ENCODE peak calls at places on chromosome 16, in eight cellular contexts. One of them, this sample, is unnamed.

GRCh38 chr16:17578921-17579876 is 108.4 kb upstream of the XYLT1 start:
- DNase-seq in right atrium auricular region: peak
- DNase-seq in omental fat pad: no peak
- DNase-seq in lower leg skin: peak
- DNase-seq in thoracic aorta: peak
- DNase-seq in retinal pigment epithelial cell: peak
- DNase-seq in endodermal cell: peak
- DNase-seq in tibial artery: peak
- DNase-seq in this sample: peak

GRCh38 chr16:24670623-24671454 is 58.6 kb upstream of the TNRC6A start:
- DNase-seq in right atrium auricular region: peak
- DNase-seq in omental fat pad: no peak
- DNase-seq in lower leg skin: peak
- DNase-seq in thoracic aorta: peak
- DNase-seq in retinal pigment epithelial cell: peak
- DNase-seq in endodermal cell: peak
- DNase-seq in tibial artery: peak
- DNase-seq in this sample: peak

GRCh38 chr16:88809068-88809675 is 2.6 kb downstream of the APRT start:
- DNase-seq in right atrium auricular region: no peak
- DNase-seq in omental fat pad: no peak
- DNase-seq in lower leg skin: no peak
- DNase-seq in thoracic aorta: no peak
- DNase-seq in retinal pigment epithelial cell: no peak
- DNase-seq in endodermal cell: no peak
- DNase-seq in tibial artery: peak
- DNase-seq in this sample: peak

GRCh38 chr16:974606-975312 is 4.0 kb upstream of the LMF1 start:
- DNase-seq in right atrium auricular region: no peak
- DNase-seq in omental fat pad: no peak
- DNase-seq in lower leg skin: no peak
- DNase-seq in thoracic aorta: no peak
- DNase-seq in retinal pigment epithelial cell: peak
- DNase-seq in endodermal cell: no peak
- DNase-seq in tibial artery: no peak
- DNase-seq in this sample: peak

GRCh38 chr16:25066747-25067631 is 44.6 kb upstream of the LCMT1 start:
- DNase-seq in right atrium auricular region: peak
- DNase-seq in omental fat pad: peak
- DNase-seq in lower leg skin: peak
- DNase-seq in thoracic aorta: peak
- DNase-seq in retinal pigment epithelial cell: no peak
- DNase-seq in endodermal cell: peak
- DNase-seq in tibial artery: peak
- DNase-seq in this sample: peak

GRCh38 chr16:69217433-69217832 is 30.5 kb downstream of the SNTB2 start:
- DNase-seq in right atrium auricular region: no peak
- DNase-seq in omental fat pad: no peak
- DNase-seq in lower leg skin: no peak
- DNase-seq in thoracic aorta: no peak
- DNase-seq in retinal pigment epithelial cell: peak
- DNase-seq in endodermal cell: no peak
- DNase-seq in tibial artery: no peak
- DNase-seq in this sample: peak

GRCh38 chr16:10987361-10988163 is 43.2 kb downstream of the CLEC16A start:
- DNase-seq in right atrium auricular region: no peak
- DNase-seq in omental fat pad: no peak
- DNase-seq in lower leg skin: no peak
- DNase-seq in thoracic aorta: no peak
- DNase-seq in retinal pigment epithelial cell: no peak
- DNase-seq in endodermal cell: no peak
- DNase-seq in tibial artery: no peak
- DNase-seq in this sample: no peak

GRCh38 chr16:47644661-47645060 is 183.5 kb downstream of the PHKB start:
- DNase-seq in right atrium auricular region: no peak
- DNase-seq in omental fat pad: no peak
- DNase-seq in lower leg skin: no peak
- DNase-seq in thoracic aorta: no peak
- DNase-seq in retinal pigment epithelial cell: no peak
- DNase-seq in endodermal cell: no peak
- DNase-seq in tibial artery: no peak
- DNase-seq in this sample: peak

GRCh38 chr16:14548933-14549788 is 80.9 kb downstream of the PARN start:
- DNase-seq in right atrium auricular region: no peak
- DNase-seq in omental fat pad: no peak
- DNase-seq in lower leg skin: no peak
- DNase-seq in thoracic aorta: no peak
- DNase-seq in retinal pigment epithelial cell: no peak
- DNase-seq in endodermal cell: no peak
- DNase-seq in tibial artery: no peak
- DNase-seq in this sample: no peak

GRCh38 chr16:10266809-10267208 is 84.6 kb upstream of the GRIN2A start:
- DNase-seq in right atrium auricular region: no peak
- DNase-seq in omental fat pad: no peak
- DNase-seq in lower leg skin: no peak
- DNase-seq in thoracic aorta: no peak
- DNase-seq in retinal pigment epithelial cell: no peak
- DNase-seq in endodermal cell: no peak
- DNase-seq in tibial artery: peak
- DNase-seq in this sample: no peak

GRCh38 chr16:65118866-65119265 is 3.0 kb downstream of the CDH11 start:
- DNase-seq in right atrium auricular region: no peak
- DNase-seq in omental fat pad: no peak
- DNase-seq in lower leg skin: no peak
- DNase-seq in thoracic aorta: no peak
- DNase-seq in retinal pigment epithelial cell: no peak
- DNase-seq in endodermal cell: no peak
- DNase-seq in tibial artery: no peak
- DNase-seq in this sample: no peak

GRCh38 chr16:85428899-85429775 is 184.0 kb upstream of the GSE1 start:
- DNase-seq in right atrium auricular region: no peak
- DNase-seq in omental fat pad: no peak
- DNase-seq in lower leg skin: peak
- DNase-seq in thoracic aorta: no peak
- DNase-seq in retinal pigment epithelial cell: no peak
- DNase-seq in endodermal cell: peak
- DNase-seq in tibial artery: no peak
- DNase-seq in this sample: no peak

GRCh38 chr16:10992797-10993196 is 48.4 kb downstream of the CLEC16A start:
- DNase-seq in right atrium auricular region: no peak
- DNase-seq in omental fat pad: no peak
- DNase-seq in lower leg skin: no peak
- DNase-seq in thoracic aorta: no peak
- DNase-seq in retinal pigment epithelial cell: peak
- DNase-seq in endodermal cell: peak
- DNase-seq in tibial artery: no peak
- DNase-seq in this sample: peak

GRCh38 chr16:1640261-1640956 is 28.2 kb downstream of the CRAMP1 start:
- DNase-seq in right atrium auricular region: no peak
- DNase-seq in omental fat pad: no peak
- DNase-seq in lower leg skin: no peak
- DNase-seq in thoracic aorta: no peak
- DNase-seq in retinal pigment epithelial cell: no peak
- DNase-seq in endodermal cell: no peak
- DNase-seq in tibial artery: no peak
- DNase-seq in this sample: no peak

GRCh38 chr16:13439766-13440165 is 480.2 kb upstream of the ERCC4 start:
- DNase-seq in right atrium auricular region: no peak
- DNase-seq in omental fat pad: no peak
- DNase-seq in lower leg skin: no peak
- DNase-seq in thoracic aorta: no peak
- DNase-seq in retinal pigment epithelial cell: no peak
- DNase-seq in endodermal cell: no peak
- DNase-seq in tibial artery: no peak
- DNase-seq in this sample: no peak

GRCh38 chr16:88686439-88687253 is at the start of gene SNAI3:
- DNase-seq in right atrium auricular region: peak
- DNase-seq in omental fat pad: peak
- DNase-seq in lower leg skin: peak
- DNase-seq in thoracic aorta: no peak
- DNase-seq in retinal pigment epithelial cell: peak
- DNase-seq in endodermal cell: peak
- DNase-seq in tibial artery: no peak
- DNase-seq in this sample: peak

GRCh38 chr16:11742041-11742535 is 569 bp downstream of the TXNDC11 start:
- DNase-seq in right atrium auricular region: no peak
- DNase-seq in omental fat pad: no peak
- DNase-seq in lower leg skin: peak
- DNase-seq in thoracic aorta: no peak
- DNase-seq in retinal pigment epithelial cell: no peak
- DNase-seq in endodermal cell: peak
- DNase-seq in tibial artery: peak
- DNase-seq in this sample: peak

GRCh38 chr16:19810817-19811731 is 73.6 kb downstream of the GPRC5B start:
- DNase-seq in right atrium auricular region: no peak
- DNase-seq in omental fat pad: no peak
- DNase-seq in lower leg skin: no peak
- DNase-seq in thoracic aorta: no peak
- DNase-seq in retinal pigment epithelial cell: no peak
- DNase-seq in endodermal cell: no peak
- DNase-seq in tibial artery: no peak
- DNase-seq in this sample: peak

GRCh38 chr16:23183486-23183862 is 929 bp downstream of the SCNN1G start:
- DNase-seq in right atrium auricular region: no peak
- DNase-seq in omental fat pad: no peak
- DNase-seq in lower leg skin: no peak
- DNase-seq in thoracic aorta: no peak
- DNase-seq in retinal pigment epithelial cell: no peak
- DNase-seq in endodermal cell: peak
- DNase-seq in tibial artery: no peak
- DNase-seq in this sample: no peak
- TF ChIP-seq CTCF in right atrium auricular region: no peak
- TF ChIP-seq CTCF in omental fat pad: no peak
- TF ChIP-seq CTCF in lower leg skin: no peak
- TF ChIP-seq CTCF in thoracic aorta: no peak
- TF ChIP-seq CTCF in retinal pigment epithelial cell: no peak
- TF ChIP-seq CTCF in endodermal cell: no peak
- TF ChIP-seq CTCF in tibial artery: no peak
- TF ChIP-seq CTCF in this sample: no peak

GRCh38 chr16:21653571-21653970 is 1.2 kb upstream of the IGSF6 start:
- DNase-seq in right atrium auricular region: no peak
- DNase-seq in omental fat pad: no peak
- DNase-seq in lower leg skin: no peak
- DNase-seq in thoracic aorta: no peak
- DNase-seq in retinal pigment epithelial cell: no peak
- DNase-seq in endodermal cell: peak
- DNase-seq in tibial artery: no peak
- DNase-seq in this sample: no peak

GRCh38 chr16:21659124-21659523 is 4.6 kb upstream of the OTOA start:
- DNase-seq in right atrium auricular region: no peak
- DNase-seq in omental fat pad: no peak
- DNase-seq in lower leg skin: no peak
- DNase-seq in thoracic aorta: no peak
- DNase-seq in retinal pigment epithelial cell: no peak
- DNase-seq in endodermal cell: no peak
- DNase-seq in tibial artery: no peak
- DNase-seq in this sample: no peak

GRCh38 chr16:21654881-21655280 is 2.5 kb upstream of the IGSF6 start:
- DNase-seq in right atrium auricular region: no peak
- DNase-seq in omental fat pad: no peak
- DNase-seq in lower leg skin: no peak
- DNase-seq in thoracic aorta: no peak
- DNase-seq in retinal pigment epithelial cell: no peak
- DNase-seq in endodermal cell: peak
- DNase-seq in tibial artery: no peak
- DNase-seq in this sample: no peak

GRCh38 chr16:21652451-21652850 is at the start of gene IGSF6:
- DNase-seq in right atrium auricular region: no peak
- DNase-seq in omental fat pad: no peak
- DNase-seq in lower leg skin: no peak
- DNase-seq in thoracic aorta: no peak
- DNase-seq in retinal pigment epithelial cell: no peak
- DNase-seq in endodermal cell: no peak
- DNase-seq in tibial artery: no peak
- DNase-seq in this sample: no peak

GRCh38 chr16:21656795-21657768 is 4.7 kb upstream of the IGSF6 start:
- DNase-seq in right atrium auricular region: no peak
- DNase-seq in omental fat pad: no peak
- DNase-seq in lower leg skin: no peak
- DNase-seq in thoracic aorta: no peak
- DNase-seq in retinal pigment epithelial cell: peak
- DNase-seq in endodermal cell: peak
- DNase-seq in tibial artery: no peak
- DNase-seq in this sample: peak
- TF ChIP-seq CTCF in right atrium auricular region: peak
- TF ChIP-seq CTCF in omental fat pad: no peak
- TF ChIP-seq CTCF in lower leg skin: no peak
- TF ChIP-seq CTCF in thoracic aorta: peak
- TF ChIP-seq CTCF in retinal pigment epithelial cell: peak
- TF ChIP-seq CTCF in endodermal cell: peak
- TF ChIP-seq CTCF in tibial artery: peak
- TF ChIP-seq CTCF in this sample: peak

DNA sequence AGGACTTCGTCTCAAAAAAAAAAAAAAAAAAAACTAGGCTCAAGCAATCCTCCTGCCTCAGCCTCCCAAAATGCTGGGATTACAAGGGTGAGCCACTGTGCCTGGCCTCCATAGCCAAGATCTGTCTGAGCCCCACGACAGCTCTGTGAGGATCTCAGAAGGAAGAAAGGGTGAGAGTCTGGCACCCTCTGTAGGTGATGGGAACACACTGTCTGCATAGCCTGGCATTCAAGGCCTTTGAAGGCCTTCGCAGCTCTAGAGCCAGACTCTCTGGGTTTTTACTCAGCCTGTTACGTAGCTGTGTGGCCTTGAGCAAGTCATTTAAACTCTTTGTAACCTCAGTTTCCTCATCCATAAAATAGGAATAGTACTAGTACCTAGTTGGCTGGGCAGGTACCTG is 6.3 kb upstream of the XPO6 start:
- DNase-seq in right atrium auricular region: no peak
- DNase-seq in omental fat pad: no peak
- DNase-seq in lower leg skin: no peak
- DNase-seq in thoracic aorta: no peak
- DNase-seq in retinal pigment epithelial cell: no peak
- DNase-seq in endodermal cell: peak
- DNase-seq in tibial artery: no peak
- DNase-seq in this sample: peak
- TF ChIP-seq CTCF in right atrium auricular region: no peak
- TF ChIP-seq CTCF in omental fat pad: no peak
- TF ChIP-seq CTCF in lower leg skin: no peak
- TF ChIP-seq CTCF in thoracic aorta: peak
- TF ChIP-seq CTCF in retinal pigment epithelial cell: peak
- TF ChIP-seq CTCF in endodermal cell: peak
- TF ChIP-seq CTCF in tibial artery: no peak
- TF ChIP-seq CTCF in this sample: peak

DNA sequence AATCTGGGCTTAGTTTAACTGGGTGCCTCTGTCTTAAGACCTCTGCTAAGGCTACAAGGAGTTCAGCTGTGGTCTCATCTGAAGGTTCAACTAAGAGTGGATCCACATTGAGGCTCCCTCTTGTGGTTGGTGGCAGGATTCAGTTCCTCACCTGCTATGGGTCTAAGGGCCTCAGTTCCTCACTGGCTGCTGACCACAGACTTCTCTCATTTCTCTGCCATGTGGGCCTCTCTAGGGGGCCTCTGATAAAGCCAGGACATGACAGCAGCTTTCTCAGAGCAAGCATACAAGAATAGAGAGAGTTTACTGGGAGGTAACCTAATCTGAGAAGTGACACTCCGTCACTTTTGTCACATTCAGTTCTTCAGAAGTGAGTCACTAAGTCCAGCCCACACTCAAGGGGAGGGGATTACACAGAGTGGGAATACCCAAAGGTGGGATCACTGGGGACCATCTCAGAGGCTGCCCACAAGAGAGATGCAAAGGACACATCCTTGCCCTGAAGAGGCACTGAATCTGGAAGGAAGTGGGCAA is 19.2 kb upstream of the ABAT start:
- DNase-seq in right atrium auricular region: no peak
- DNase-seq in omental fat pad: no peak
- DNase-seq in lower leg skin: peak
- DNase-seq in thoracic aorta: no peak
- DNase-seq in retinal pigment epithelial cell: no peak
- DNase-seq in endodermal cell: peak
- DNase-seq in tibial artery: no peak
- DNase-seq in this sample: peak
- TF ChIP-seq CTCF in right atrium auricular region: peak
- TF ChIP-seq CTCF in omental fat pad: no peak
- TF ChIP-seq CTCF in lower leg skin: no peak
- TF ChIP-seq CTCF in thoracic aorta: no peak
- TF ChIP-seq CTCF in retinal pigment epithelial cell: peak
- TF ChIP-seq CTCF in endodermal cell: peak
- TF ChIP-seq CTCF in tibial artery: no peak
- TF ChIP-seq CTCF in this sample: peak

This sample was measured in MCF 10A.